ENCODE peak calls at places on chromosomes 4 and X, in nine cellular contexts. V is H9, Z is glutamatergic neuron, W is fibroblast of lung, U is dorsolateral prefrontal cortex, C is upper lobe of left lung, D is AG04450, P is neural crest cell, S is fibroblast of the aortic adventitia. E is an unnamed sample.

GRCh38 chrX:130874751-130875150 is 28.3 kb downstream of the ENOX2 start:
- DNase-seq in C (no peak), Z (no peak), S (peak), P (no peak), W (peak), U (no peak), D (no peak), V (no peak), E (peak)

GRCh38 chrX:154021131-154021611 is 1.5 kb upstream of the IRAK1 start:
- DNase-seq in V (no peak), Z (no peak), D (no peak), W (peak), U (peak), C (no peak), P (no peak), S (peak), E (no peak)

GRCh38 chr4:8917868-8918783 is 46.5 kb upstream of the HMX1 start:
- DNase-seq in W (peak), Z (peak), C (peak), P (peak), D (no peak), U (peak), S (peak), V (peak), E (no peak)

GRCh38 chrX:30888526-30889146 is 418 bp downstream of the TAB3 start:
- DNase-seq in W (no peak), U (no peak), C (peak), P (peak), Z (no peak), D (no peak), S (peak), V (no peak), E (no peak)

GRCh38 chrX:2662586-2662985 is 28.5 kb upstream of the CD99 start:
- DNase-seq in W (no peak), U (no peak), S (no peak), C (no peak), D (no peak), V (no peak), Z (no peak), P (no peak), E (no peak)

GRCh38 chrX:110015027-110015426 is 12.1 kb downstream of the TMEM164 start:
- DNase-seq in P (no peak), Z (no peak), V (no peak), U (no peak), W (no peak), S (no peak), D (no peak), C (no peak), E (no peak)

GRCh38 chr4:126627255-126627654 is 1005.5 kb upstream of the INTU start:
- DNase-seq in D (no peak), S (peak), U (no peak), Z (peak), V (no peak), C (no peak), P (no peak), W (peak), E (no peak)

GRCh38 chr4:71494539-71494938 is 155.7 kb downstream of the SLC4A4 start:
- DNase-seq in P (no peak), C (no peak), S (no peak), W (no peak), V (no peak), U (no peak), Z (no peak), D (no peak), E (no peak)

GRCh38 chrX:101450951-101451350 is 34.3 kb upstream of the ARMCX4 start:
- DNase-seq in D (no peak), P (no peak), C (no peak), Z (no peak), W (no peak), V (no peak), U (no peak), S (peak), E (no peak)

GRCh38 chr4:22093126-22093525 is 144.6 kb upstream of the KCNIP4 start:
- DNase-seq in D (no peak), V (no peak), C (no peak), W (no peak), Z (no peak), P (no peak), U (peak), S (no peak), E (no peak)

GRCh38 chr4:8736083-8736825 is 135.4 kb downstream of the HMX1 start:
- DNase-seq in S (no peak), V (no peak), W (no peak), C (no peak), Z (no peak), U (no peak), P (no peak), D (no peak), E (no peak)

GRCh38 chr4:80806472-80806871 is 224.0 kb upstream of the BMP3 start:
- DNase-seq in C (no peak), Z (no peak), P (no peak), U (no peak), W (no peak), S (no peak), V (no peak), D (no peak), E (no peak)

GRCh38 chrX:130028196-130028595 is 45.8 kb downstream of the BCORL1 start:
- DNase-seq in W (peak), S (peak), V (no peak), Z (peak), P (no peak), D (peak), C (peak), U (no peak), E (peak)

GRCh38 chrX:114611018-114611619 is 27.2 kb downstream of the HTR2C start:
- DNase-seq in Z (no peak), V (no peak), W (peak), C (no peak), S (peak), D (peak), P (peak), U (peak), E (peak)

GRCh38 chrX:133850414-133850813 is 135.0 kb downstream of the GPC3 start:
- DNase-seq in V (no peak), U (no peak), P (no peak), Z (no peak), W (no peak), D (no peak), C (no peak), S (no peak), E (no peak)

GRCh38 chrX:102129473-102129872 is 4.0 kb downstream of the TCEAL2 start:
- DNase-seq in Z (no peak), U (no peak), P (no peak), W (no peak), C (no peak), V (no peak), D (no peak), S (peak), E (no peak)

GRCh38 chr4:174578366-174578765 is 56.1 kb upstream of the HPGD start:
- DNase-seq in U (no peak), S (peak), V (no peak), D (no peak), W (peak), C (no peak), Z (no peak), P (no peak), E (no peak)

GRCh38 chr4:39614487-39615162 is 24.0 kb downstream of the SMIM14 start:
- DNase-seq in P (no peak), C (no peak), W (peak), U (no peak), Z (no peak), D (no peak), V (no peak), S (peak), E (no peak)

GRCh38 chr4:129968366-129968765 is 872.4 kb downstream of the C4orf33 start:
- DNase-seq in C (no peak), P (no peak), W (no peak), D (no peak), U (no peak), S (no peak), V (no peak), Z (no peak), E (no peak)

GRCh38 chrX:14476169-14476568 is 53.2 kb upstream of the GLRA2 start:
- DNase-seq in V (no peak), W (no peak), S (peak), C (no peak), D (no peak), P (no peak), Z (no peak), U (no peak), E (no peak)

GRCh38 chrX:134580947-134581346 is 77.3 kb downstream of the PLAC1 start:
- DNase-seq in P (no peak), S (peak), V (no peak), C (no peak), U (no peak), W (no peak), Z (no peak), D (no peak), E (no peak)

GRCh38 chr4:19455850-19456602 is 795.7 kb upstream of the SLIT2 start:
- DNase-seq in U (no peak), P (no peak), W (no peak), S (no peak), Z (no peak), D (no peak), V (no peak), C (no peak), E (no peak)

GRCh38 chr4:161148051-161148450 is 1015.7 kb downstream of the FSTL5 start:
- DNase-seq in C (no peak), Z (no peak), D (no peak), P (no peak), S (no peak), V (no peak), W (no peak), U (no peak), E (no peak)

GRCh38 chr4:125789018-125789417 is 474.3 kb downstream of the FAT4 start:
- DNase-seq in U (no peak), W (peak), V (no peak), P (no peak), Z (no peak), S (peak), D (no peak), C (no peak), E (peak)

GRCh38 chrX:106144755-106145639 is 23.1 kb upstream of the PWWP3B start:
- DNase-seq in D (no peak), C (no peak), W (peak), V (no peak), U (no peak), P (no peak), S (no peak), Z (no peak), E (no peak)

GRCh38 chrX:154546354-154547244 is at the start of gene G6PD:
- DNase-seq in U (no peak), P (peak), W (peak), Z (peak), D (no peak), S (peak), C (peak), V (peak), E (no peak)

GRCh38 chr4:102449751-102450352 is 51.3 kb upstream of the NFKB1 start:
- DNase-seq in S (peak), W (peak), Z (no peak), D (peak), P (peak), V (peak), U (peak), C (peak), E (no peak)
- TF ChIP-seq CTCF in S (peak), W (peak), Z (peak), D (peak), P (peak), V (peak), U (peak), C (peak), E (peak)

DNA sequence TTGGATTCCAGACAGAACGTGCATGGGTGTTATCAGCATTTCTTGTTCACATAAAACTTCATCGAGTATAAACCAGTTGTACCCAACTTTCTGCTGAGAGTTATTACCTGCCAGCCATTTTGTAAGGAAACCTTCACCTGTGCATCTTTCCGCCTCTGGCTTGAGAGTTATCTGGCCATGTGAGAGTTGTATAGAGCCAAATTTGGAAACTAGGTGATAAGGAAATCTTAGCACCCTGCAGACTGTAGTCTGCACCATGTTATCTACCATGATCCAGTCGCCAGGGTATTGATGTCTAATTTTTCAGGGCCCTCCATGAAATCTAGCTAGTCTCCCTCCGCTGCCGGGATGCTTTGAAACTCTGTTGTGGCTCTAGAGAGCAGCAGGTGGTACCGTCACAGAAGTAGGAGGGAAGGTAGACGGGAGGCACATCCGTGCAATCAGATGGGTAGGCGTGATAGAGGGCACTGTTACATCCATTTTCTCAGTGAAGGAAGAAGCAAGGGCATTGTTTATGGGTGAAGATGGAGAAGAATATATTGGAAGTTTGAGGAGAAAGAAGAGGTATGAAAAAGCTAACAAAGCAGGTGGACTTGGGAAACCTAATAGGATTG is 1.2 kb downstream of the ANAPC4 start:
- DNase-seq in P (no peak), S (no peak), V (no peak), W (no peak), Z (no peak), C (no peak), D (no peak), U (no peak), E (no peak)
- TF ChIP-seq CTCF in P (no peak), S (no peak), V (no peak), W (no peak), Z (no peak), C (no peak), D (no peak), U (no peak), E (no peak)

GRCh38 chr4:168504526-168504925 is 7.7 kb downstream of the PALLD start:
- DNase-seq in C (no peak), D (no peak), W (no peak), Z (no peak), U (no peak), S (no peak), V (no peak), P (no peak), E (no peak)
- TF ChIP-seq CTCF in C (no peak), D (no peak), W (no peak), Z (no peak), U (no peak), S (no peak), V (no peak), P (no peak), E (no peak)

GRCh38 chr4:37132351-37132989 is 112.1 kb upstream of the NWD2 start:
- DNase-seq in V (no peak), Z (no peak), W (no peak), S (no peak), P (no peak), C (no peak), D (no peak), U (no peak), E (no peak)
- TF ChIP-seq CTCF in V (peak), Z (peak), W (no peak), S (peak), P (peak), C (no peak), D (no peak), U (peak), E (no peak)

GRCh38 chr4:156981262-156981661 is 9.7 kb upstream of the PDGFC start:
- DNase-seq in S (no peak), C (no peak), Z (no peak), U (no peak), W (no peak), V (no peak), P (no peak), D (no peak), E (no peak)

GRCh38 chr4:156977435-156978160 is 6.0 kb upstream of the PDGFC start:
- DNase-seq in C (no peak), Z (no peak), S (peak), P (no peak), D (peak), V (no peak), U (no peak), W (peak), E (peak)

DNA sequence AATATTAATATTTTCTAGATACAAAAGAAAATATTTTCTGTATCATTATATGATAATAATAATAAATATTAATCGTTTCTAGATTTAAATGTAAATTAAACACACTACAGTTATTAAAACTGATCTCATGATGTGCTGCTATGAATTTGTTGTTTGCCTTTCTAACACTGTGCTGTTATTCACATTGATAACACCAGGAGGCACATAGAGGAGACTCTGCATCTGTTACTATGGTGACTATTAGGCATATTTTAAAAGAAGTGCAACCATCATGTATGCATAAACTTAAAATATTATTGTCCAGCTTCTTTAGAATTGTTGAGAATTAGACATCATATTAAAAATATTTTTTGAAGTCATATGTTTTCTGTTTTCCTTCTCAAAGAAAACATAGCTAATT is 11.8 kb upstream of the PDGFC start:
- DNase-seq in U (no peak), Z (no peak), C (no peak), S (peak), P (no peak), W (no peak), V (no peak), D (no peak), E (no peak)
- TF ChIP-seq CTCF in U (peak), Z (no peak), C (peak), S (peak), P (peak), W (peak), V (peak), D (peak), E (peak)

GRCh38 chrX:12722314-12722713 is 68.9 kb upstream of the PRPS2 start:
- DNase-seq in U (no peak), S (no peak), D (no peak), W (no peak), Z (no peak), P (no peak), V (no peak), C (no peak), E (no peak)
- TF ChIP-seq CTCF in U (no peak), S (no peak), D (no peak), W (no peak), Z (no peak), P (no peak), V (no peak), C (no peak), E (no peak)

GRCh38 chrX:137194164-137194563 is 160.4 kb upstream of the GPR101 start:
- DNase-seq in P (peak), Z (peak), U (peak), V (peak), D (no peak), C (no peak), S (peak), W (no peak), E (no peak)
- TF ChIP-seq CTCF in P (peak), Z (peak), U (peak), V (peak), D (peak), C (peak), S (peak), W (peak), E (peak)

DNA sequence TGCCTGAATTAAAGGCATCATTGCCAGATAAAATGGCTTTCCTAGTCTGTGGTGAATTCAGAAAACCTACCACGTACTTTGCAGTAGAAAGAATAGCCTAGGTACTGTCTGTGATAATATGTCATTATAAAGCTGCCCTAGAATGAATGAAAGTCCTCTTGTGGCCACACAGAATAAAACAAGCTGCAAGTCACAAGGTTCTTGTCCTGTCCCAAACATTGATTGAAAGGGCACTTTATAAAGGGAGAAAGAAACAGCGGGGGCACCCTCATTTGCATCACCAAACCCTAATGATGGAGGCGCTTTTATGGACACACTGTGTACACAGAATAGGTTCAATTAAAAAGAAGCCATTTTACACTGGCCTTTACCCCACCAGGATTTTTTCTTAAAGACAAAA is 364.8 kb downstream of the AFF2 start:
- DNase-seq in C (no peak), P (no peak), U (no peak), D (no peak), W (no peak), V (no peak), Z (no peak), S (no peak), E (no peak)
- TF ChIP-seq CTCF in C (no peak), P (no peak), U (no peak), D (no peak), W (no peak), V (peak), Z (no peak), S (no peak), E (no peak)

GRCh38 chrX:40102393-40103381 is 4.9 kb upstream of the BCOR start:
- DNase-seq in D (no peak), P (no peak), S (no peak), V (peak), U (no peak), C (no peak), Z (no peak), W (no peak), E (no peak)

GRCh38 chrX:40105016-40105790 is 7.4 kb upstream of the BCOR start:
- DNase-seq in P (no peak), V (peak), S (no peak), C (no peak), D (no peak), U (no peak), Z (peak), W (peak), E (no peak)

GRCh38 chrX:40103565-40104323 is 6.0 kb upstream of the BCOR start:
- DNase-seq in U (no peak), W (no peak), Z (no peak), D (no peak), S (no peak), C (no peak), P (no peak), V (no peak), E (no peak)

GRCh38 chrX:40105791-40106676 is 8.3 kb upstream of the BCOR start:
- DNase-seq in W (peak), S (no peak), V (peak), C (peak), Z (peak), D (no peak), P (peak), U (peak), E (no peak)

DNA sequence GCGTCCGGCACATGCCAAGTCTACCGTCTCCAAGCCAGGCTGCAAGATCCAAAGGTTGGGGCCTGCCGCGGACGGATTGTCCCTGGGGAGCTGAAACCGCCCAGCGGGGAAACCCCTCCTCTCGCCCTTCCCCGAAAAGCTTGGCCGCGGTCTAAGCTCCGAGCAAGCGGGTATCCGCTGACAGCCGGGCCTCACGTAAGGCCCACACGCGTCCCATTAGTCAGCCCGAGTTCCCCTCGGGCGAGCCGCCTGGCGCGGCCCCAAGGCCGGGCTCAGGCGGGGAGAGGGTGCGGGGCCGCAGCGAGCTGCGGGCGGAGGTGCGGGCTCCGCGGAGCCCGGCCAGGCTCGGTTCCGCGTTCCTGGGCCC is 6.9 kb upstream of the BCOR start:
- DNase-seq in P (no peak), S (peak), U (no peak), W (peak), C (peak), Z (peak), V (no peak), D (no peak), E (no peak)
- TF ChIP-seq CTCF in P (no peak), S (no peak), U (no peak), W (no peak), C (no peak), Z (no peak), V (no peak), D (no peak), E (no peak)

GRCh38 chrX:138487866-138488265 is 223.7 kb downstream of the FGF13 start:
- DNase-seq in C (no peak), S (no peak), U (no peak), D (no peak), P (no peak), V (no peak), W (no peak), Z (no peak), E (no peak)
- TF ChIP-seq CTCF in C (no peak), S (no peak), U (no peak), D (no peak), P (no peak), V (no peak), W (no peak), Z (no peak), E (no peak)

E was measured in AG09319.